ENCODE peak calls at places on chromosomes 12 and 14, in five cellular contexts. One of them, this sample, is unnamed.

GRCh38 chr12:65720136-65720535 is 104.1 kb upstream of the HMGA2 start:
- DNase-seq in endothelial cell: no peak
- DNase-seq in dorsolateral prefrontal cortex: no peak
- DNase-seq in mammary epithelial cell: peak
- DNase-seq in progenitor cell of endocrine pancreas: no peak
- DNase-seq in this sample: no peak

GRCh38 chr14:29853272-29853671 is 74.4 kb downstream of the PRKD1 start:
- DNase-seq in endothelial cell: no peak
- DNase-seq in dorsolateral prefrontal cortex: no peak
- DNase-seq in progenitor cell of endocrine pancreas: no peak
- DNase-seq in mammary epithelial cell: no peak
- DNase-seq in this sample: no peak

GRCh38 chr12:29187756-29188155 is 38.7 kb downstream of the FAR2 start:
- DNase-seq in dorsolateral prefrontal cortex: no peak
- DNase-seq in endothelial cell: no peak
- DNase-seq in mammary epithelial cell: no peak
- DNase-seq in progenitor cell of endocrine pancreas: no peak
- DNase-seq in this sample: no peak

GRCh38 chr12:50242751-50243191 is 40.5 kb downstream of the LIMA1 start:
- DNase-seq in endothelial cell: no peak
- DNase-seq in mammary epithelial cell: peak
- DNase-seq in progenitor cell of endocrine pancreas: no peak
- DNase-seq in dorsolateral prefrontal cortex: no peak
- DNase-seq in this sample: no peak

GRCh38 chr14:69423279-69423678 is 24.8 kb downstream of the SLC39A9 start:
- DNase-seq in progenitor cell of endocrine pancreas: no peak
- DNase-seq in dorsolateral prefrontal cortex: no peak
- DNase-seq in endothelial cell: no peak
- DNase-seq in mammary epithelial cell: no peak
- DNase-seq in this sample: no peak

GRCh38 chr14:99479903-99480855 is 480 bp downstream of the SETD3 start:
- DNase-seq in progenitor cell of endocrine pancreas: peak
- DNase-seq in mammary epithelial cell: peak
- DNase-seq in endothelial cell: peak
- DNase-seq in dorsolateral prefrontal cortex: peak
- DNase-seq in this sample: no peak

GRCh38 chr12:14554281-14555008 is 13.2 kb downstream of the PLBD1 start:
- DNase-seq in dorsolateral prefrontal cortex: peak
- DNase-seq in endothelial cell: no peak
- DNase-seq in mammary epithelial cell: peak
- DNase-seq in progenitor cell of endocrine pancreas: no peak
- DNase-seq in this sample: no peak

GRCh38 chr12:25566550-25566949 is 13.5 kb upstream of the LMNTD1 start:
- DNase-seq in progenitor cell of endocrine pancreas: no peak
- DNase-seq in mammary epithelial cell: no peak
- DNase-seq in dorsolateral prefrontal cortex: no peak
- DNase-seq in endothelial cell: no peak
- DNase-seq in this sample: no peak

GRCh38 chr12:83365317-83365716 is 678.6 kb downstream of the TMTC2 start:
- DNase-seq in mammary epithelial cell: no peak
- DNase-seq in endothelial cell: no peak
- DNase-seq in progenitor cell of endocrine pancreas: no peak
- DNase-seq in dorsolateral prefrontal cortex: no peak
- DNase-seq in this sample: no peak

GRCh38 chr12:21547437-21547836 is 21.3 kb downstream of the SPX start:
- DNase-seq in endothelial cell: no peak
- DNase-seq in progenitor cell of endocrine pancreas: no peak
- DNase-seq in dorsolateral prefrontal cortex: no peak
- DNase-seq in mammary epithelial cell: no peak
- DNase-seq in this sample: no peak

GRCh38 chr14:53845813-53846693 is 110.6 kb downstream of the BMP4 start:
- DNase-seq in mammary epithelial cell: no peak
- DNase-seq in dorsolateral prefrontal cortex: no peak
- DNase-seq in progenitor cell of endocrine pancreas: no peak
- DNase-seq in endothelial cell: no peak
- DNase-seq in this sample: no peak

GRCh38 chr12:107484941-107485340 is 200.7 kb upstream of the PWP1 start:
- DNase-seq in dorsolateral prefrontal cortex: no peak
- DNase-seq in mammary epithelial cell: no peak
- DNase-seq in endothelial cell: no peak
- DNase-seq in progenitor cell of endocrine pancreas: no peak
- DNase-seq in this sample: no peak

GRCh38 chr12:95446511-95446910 is 27.4 kb upstream of the METAP2 start:
- DNase-seq in endothelial cell: peak
- DNase-seq in dorsolateral prefrontal cortex: peak
- DNase-seq in mammary epithelial cell: no peak
- DNase-seq in progenitor cell of endocrine pancreas: peak
- DNase-seq in this sample: no peak

GRCh38 chr12:124100572-124101178 is 127.7 kb downstream of the ZNF664 start:
- DNase-seq in endothelial cell: no peak
- DNase-seq in progenitor cell of endocrine pancreas: no peak
- DNase-seq in mammary epithelial cell: no peak
- DNase-seq in dorsolateral prefrontal cortex: no peak
- DNase-seq in this sample: no peak

GRCh38 chr12:76765598-76765997 is 1.7 kb downstream of the ZDHHC17 start:
- DNase-seq in mammary epithelial cell: no peak
- DNase-seq in dorsolateral prefrontal cortex: no peak
- DNase-seq in endothelial cell: no peak
- DNase-seq in progenitor cell of endocrine pancreas: no peak
- DNase-seq in this sample: no peak

GRCh38 chr14:101760138-101761011 is 1.1 kb upstream of the PPP2R5C start:
- DNase-seq in dorsolateral prefrontal cortex: peak
- DNase-seq in mammary epithelial cell: peak
- DNase-seq in progenitor cell of endocrine pancreas: peak
- DNase-seq in endothelial cell: peak
- DNase-seq in this sample: peak

GRCh38 chr14:106378191-106378590 is 851.8 kb downstream of the TMEM121 start:
- DNase-seq in progenitor cell of endocrine pancreas: no peak
- DNase-seq in dorsolateral prefrontal cortex: no peak
- DNase-seq in mammary epithelial cell: no peak
- DNase-seq in endothelial cell: no peak
- DNase-seq in this sample: no peak

GRCh38 chr12:126537961-126538530 is 1472.8 kb downstream of the AACS start:
- DNase-seq in progenitor cell of endocrine pancreas: no peak
- DNase-seq in endothelial cell: no peak
- DNase-seq in mammary epithelial cell: no peak
- DNase-seq in dorsolateral prefrontal cortex: no peak
- DNase-seq in this sample: no peak

GRCh38 chr12:108939594-108939993 is 59.7 kb downstream of the DAO start:
- DNase-seq in dorsolateral prefrontal cortex: no peak
- DNase-seq in progenitor cell of endocrine pancreas: no peak
- DNase-seq in endothelial cell: no peak
- DNase-seq in mammary epithelial cell: peak
- DNase-seq in this sample: no peak

GRCh38 chr12:2431810-2432209 is 363.0 kb upstream of the FKBP4 start:
- DNase-seq in mammary epithelial cell: no peak
- DNase-seq in dorsolateral prefrontal cortex: no peak
- DNase-seq in endothelial cell: no peak
- DNase-seq in progenitor cell of endocrine pancreas: no peak
- DNase-seq in this sample: no peak

GRCh38 chr14:91607322-91608047 is 97.4 kb upstream of the PPP4R3A start:
- DNase-seq in dorsolateral prefrontal cortex: no peak
- DNase-seq in progenitor cell of endocrine pancreas: no peak
- DNase-seq in endothelial cell: no peak
- DNase-seq in mammary epithelial cell: no peak
- DNase-seq in this sample: no peak

GRCh38 chr12:24499151-24500146 is 449.5 kb downstream of the BCAT1 start:
- DNase-seq in dorsolateral prefrontal cortex: no peak
- DNase-seq in progenitor cell of endocrine pancreas: no peak
- DNase-seq in mammary epithelial cell: peak
- DNase-seq in endothelial cell: no peak
- DNase-seq in this sample: no peak

GRCh38 chr12:28035483-28035882 is 63.0 kb upstream of the PTHLH start:
- DNase-seq in dorsolateral prefrontal cortex: no peak
- DNase-seq in mammary epithelial cell: peak
- DNase-seq in endothelial cell: no peak
- DNase-seq in progenitor cell of endocrine pancreas: no peak
- DNase-seq in this sample: no peak

GRCh38 chr14:103198429-103199140 is 75.3 kb downstream of the TNFAIP2 start:
- DNase-seq in dorsolateral prefrontal cortex: no peak
- DNase-seq in progenitor cell of endocrine pancreas: no peak
- DNase-seq in endothelial cell: no peak
- DNase-seq in mammary epithelial cell: peak
- DNase-seq in this sample: no peak

GRCh38 chr14:95294834-95295599 is 24.7 kb downstream of the CLMN start:
- DNase-seq in mammary epithelial cell: peak
- DNase-seq in progenitor cell of endocrine pancreas: no peak
- DNase-seq in endothelial cell: no peak
- DNase-seq in dorsolateral prefrontal cortex: no peak
- DNase-seq in this sample: no peak

GRCh38 chr12:45543887-45544286 is 185.6 kb upstream of the ARID2 start:
- DNase-seq in progenitor cell of endocrine pancreas: peak
- DNase-seq in endothelial cell: peak
- DNase-seq in dorsolateral prefrontal cortex: no peak
- DNase-seq in mammary epithelial cell: peak
- DNase-seq in this sample: peak

GRCh38 chr12:104686196-104686595 is 229.4 kb downstream of the CHST11 start:
- DNase-seq in progenitor cell of endocrine pancreas: no peak
- DNase-seq in endothelial cell: no peak
- DNase-seq in dorsolateral prefrontal cortex: no peak
- DNase-seq in mammary epithelial cell: peak
- DNase-seq in this sample: no peak

GRCh38 chr14:29716150-29716549 is 211.5 kb downstream of the PRKD1 start:
- DNase-seq in mammary epithelial cell: no peak
- DNase-seq in progenitor cell of endocrine pancreas: no peak
- DNase-seq in dorsolateral prefrontal cortex: no peak
- DNase-seq in endothelial cell: no peak
- DNase-seq in this sample: no peak

GRCh38 chr12:48816148-48816854 is 2.0 kb upstream of the CACNB3 start:
- DNase-seq in progenitor cell of endocrine pancreas: no peak
- DNase-seq in dorsolateral prefrontal cortex: no peak
- DNase-seq in mammary epithelial cell: no peak
- DNase-seq in endothelial cell: no peak
- DNase-seq in this sample: no peak

GRCh38 chr12:104490850-104491249 is 34.1 kb downstream of the CHST11 start:
- DNase-seq in mammary epithelial cell: no peak
- DNase-seq in endothelial cell: no peak
- DNase-seq in dorsolateral prefrontal cortex: no peak
- DNase-seq in progenitor cell of endocrine pancreas: no peak
- DNase-seq in this sample: no peak

GRCh38 chr12:50353869-50354593 is 42.4 kb downstream of the FAM186A start:
- DNase-seq in dorsolateral prefrontal cortex: no peak
- DNase-seq in endothelial cell: no peak
- DNase-seq in progenitor cell of endocrine pancreas: no peak
- DNase-seq in mammary epithelial cell: no peak
- DNase-seq in this sample: no peak

DNA sequence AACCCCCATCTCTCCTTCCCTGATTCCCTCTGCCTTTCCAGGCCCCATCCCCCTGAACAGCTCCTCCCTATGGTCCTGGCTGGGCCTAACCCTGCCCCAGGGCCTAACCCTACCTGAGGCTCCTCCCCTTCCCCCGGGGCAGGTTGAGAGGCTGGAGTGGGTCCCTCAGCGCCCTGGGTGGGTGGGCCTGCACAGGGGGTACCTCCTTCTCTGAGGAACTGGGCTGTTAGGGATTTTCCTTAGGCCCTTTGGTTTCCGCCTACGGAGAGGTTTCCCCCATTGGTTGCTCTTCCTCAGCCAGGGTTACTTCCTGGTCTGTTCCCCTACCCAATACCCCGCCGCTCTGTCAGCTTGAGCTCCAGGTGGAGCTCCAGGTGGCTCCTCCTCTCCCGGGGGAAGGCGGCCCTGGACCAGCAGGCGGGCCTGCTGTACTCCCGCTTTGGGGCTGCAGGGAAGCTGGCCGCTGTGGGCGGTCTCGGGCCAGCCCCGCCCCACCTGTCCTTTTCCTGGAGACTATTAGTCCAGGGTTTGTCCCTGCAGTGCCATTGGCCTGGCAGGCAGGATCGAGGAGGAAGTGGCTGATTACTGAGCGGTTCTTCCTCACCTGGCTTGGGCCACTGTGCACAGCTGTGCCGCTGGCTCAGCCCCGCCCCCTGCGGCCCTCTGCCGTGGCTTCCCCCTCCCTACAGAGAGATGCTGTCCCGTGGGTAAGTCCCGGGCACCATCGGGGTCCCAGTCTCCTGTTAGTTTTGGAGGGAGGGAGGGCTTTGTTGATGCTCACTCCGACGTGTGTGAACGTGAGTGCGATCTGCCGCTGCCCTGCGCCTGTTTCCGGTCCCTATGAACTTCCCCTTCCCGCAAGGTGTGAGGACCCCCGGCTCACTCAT is 2.5 kb downstream of the C12orf57 start:
- DNase-seq in progenitor cell of endocrine pancreas: peak
- DNase-seq in dorsolateral prefrontal cortex: peak
- DNase-seq in endothelial cell: peak
- DNase-seq in mammary epithelial cell: peak
- DNase-seq in this sample: no peak
- TF ChIP-seq CTCF in progenitor cell of endocrine pancreas: peak
- TF ChIP-seq CTCF in dorsolateral prefrontal cortex: no peak
- TF ChIP-seq CTCF in endothelial cell: no peak
- TF ChIP-seq CTCF in mammary epithelial cell: no peak
- TF ChIP-seq CTCF in this sample: no peak

DNA sequence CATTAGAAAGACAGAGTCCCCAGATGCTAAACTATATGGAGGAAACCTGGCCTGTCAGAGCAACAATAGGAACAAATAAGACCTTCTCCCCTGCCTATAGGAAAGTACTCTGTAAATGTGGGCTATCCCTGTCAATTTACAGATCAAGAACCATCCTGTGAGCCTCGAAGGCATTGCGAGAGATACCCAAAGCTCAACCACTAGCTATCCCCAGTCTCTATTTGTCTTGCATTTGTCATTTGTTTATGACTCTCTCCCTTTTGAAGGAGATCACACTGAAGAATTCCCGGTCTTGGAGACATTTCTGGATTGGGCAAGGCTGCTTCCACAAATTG is 42.7 kb upstream of the DHRS4 start:
- DNase-seq in progenitor cell of endocrine pancreas: no peak
- DNase-seq in endothelial cell: no peak
- DNase-seq in dorsolateral prefrontal cortex: no peak
- DNase-seq in mammary epithelial cell: no peak
- DNase-seq in this sample: no peak
- TF ChIP-seq CTCF in progenitor cell of endocrine pancreas: no peak
- TF ChIP-seq CTCF in endothelial cell: no peak
- TF ChIP-seq CTCF in dorsolateral prefrontal cortex: no peak
- TF ChIP-seq CTCF in mammary epithelial cell: no peak
- TF ChIP-seq CTCF in this sample: no peak

GRCh38 chr12:12398026-12398859 is 41.4 kb downstream of the BORCS5 start:
- DNase-seq in endothelial cell: no peak
- DNase-seq in dorsolateral prefrontal cortex: no peak
- DNase-seq in progenitor cell of endocrine pancreas: no peak
- DNase-seq in mammary epithelial cell: peak
- DNase-seq in this sample: no peak
- TF ChIP-seq CTCF in endothelial cell: no peak
- TF ChIP-seq CTCF in dorsolateral prefrontal cortex: peak
- TF ChIP-seq CTCF in progenitor cell of endocrine pancreas: no peak
- TF ChIP-seq CTCF in mammary epithelial cell: peak
- TF ChIP-seq CTCF in this sample: no peak

GRCh38 chr14:39582028-39582654 is 149.9 kb upstream of the FBXO33 start:
- DNase-seq in mammary epithelial cell: no peak
- DNase-seq in endothelial cell: no peak
- DNase-seq in dorsolateral prefrontal cortex: no peak
- DNase-seq in progenitor cell of endocrine pancreas: no peak
- DNase-seq in this sample: no peak

GRCh38 chr14:39576726-39577125 is 144.5 kb upstream of the FBXO33 start:
- DNase-seq in dorsolateral prefrontal cortex: no peak
- DNase-seq in progenitor cell of endocrine pancreas: no peak
- DNase-seq in endothelial cell: no peak
- DNase-seq in mammary epithelial cell: peak
- DNase-seq in this sample: no peak

GRCh38 chr14:39581474-39581873 is 149.2 kb upstream of the FBXO33 start:
- DNase-seq in mammary epithelial cell: no peak
- DNase-seq in progenitor cell of endocrine pancreas: no peak
- DNase-seq in endothelial cell: no peak
- DNase-seq in dorsolateral prefrontal cortex: no peak
- DNase-seq in this sample: no peak

GRCh38 chr14:39576258-39576657 is 144.0 kb upstream of the FBXO33 start:
- DNase-seq in mammary epithelial cell: no peak
- DNase-seq in dorsolateral prefrontal cortex: no peak
- DNase-seq in progenitor cell of endocrine pancreas: no peak
- DNase-seq in endothelial cell: no peak
- DNase-seq in this sample: no peak
- TF ChIP-seq CTCF in mammary epithelial cell: no peak
- TF ChIP-seq CTCF in dorsolateral prefrontal cortex: no peak
- TF ChIP-seq CTCF in progenitor cell of endocrine pancreas: peak
- TF ChIP-seq CTCF in endothelial cell: no peak
- TF ChIP-seq CTCF in this sample: no peak